ENCODE peak calls at places on chromosome 7, in nine cellular contexts. G is GM23248, A is heart left ventricle, L is Karpas-422, W is HCT116, I is H9, J is pancreas, C is upper lobe of right lung, K is A549. Y is an unnamed sample.

GRCh38 chr7:155735442-155736118 is 76.7 kb downstream of the SHH start:
- DNase-seq in G (no peak), A (no peak), L (no peak), W (no peak), I (no peak), J (no peak), C (no peak), K (no peak), Y (no peak)

GRCh38 chr7:135923700-135924261 is 53.4 kb downstream of the MTPN start:
- DNase-seq in G (peak; percentile 98), A (no peak), L (no peak), W (peak; percentile 81), I (no peak), J (no peak), C (no peak), K (peak; percentile 90), Y (no peak)

GRCh38 chr7:37510043-37510634 is 61.5 kb upstream of the ELMO1 start:
- DNase-seq in G (peak; percentile 32), A (no peak), L (peak; percentile 64), W (no peak), I (no peak), J (no peak), C (no peak), K (no peak), Y (no peak)

GRCh38 chr7:31249671-31250070 is 90.9 kb downstream of the NEUROD6 start:
- DNase-seq in G (no peak), A (no peak), L (no peak), W (no peak), I (peak; percentile 59), J (no peak), C (no peak), K (no peak), Y (no peak)

GRCh38 chr7:93453264-93453663 is 121.3 kb downstream of the CALCR start:
- DNase-seq in G (no peak), A (no peak), L (no peak), W (no peak), I (no peak), J (no peak), C (no peak), K (no peak), Y (no peak)

GRCh38 chr7:5699951-5700384 is 81.5 kb downstream of the RNF216 start:
- DNase-seq in G (no peak), A (no peak), L (peak; percentile 91), W (no peak), I (no peak), J (no peak), C (no peak), K (no peak), Y (no peak)

GRCh38 chr7:111029574-111030357 is 61.2 kb upstream of the LRRN3 start:
- DNase-seq in G (peak; percentile 55), A (no peak), L (no peak), W (no peak), I (no peak), J (no peak), C (no peak), K (no peak), Y (no peak)

GRCh38 chr7:113159746-113160339 is 41.5 kb upstream of the SMIM30 start:
- DNase-seq in G (peak; percentile 66), A (no peak), L (peak; percentile 82), W (peak; percentile 39), I (peak; percentile 59), J (no peak), C (no peak), K (peak; percentile 23), Y (no peak)

GRCh38 chr7:117896339-117896738 is 23.1 kb upstream of the CTTNBP2 start:
- DNase-seq in G (no peak), A (no peak), L (no peak), W (no peak), I (no peak), J (no peak), C (no peak), K (no peak), Y (no peak)

GRCh38 chr7:140212100-140212881 is 35.5 kb upstream of the KDM7A start:
- DNase-seq in G (peak; percentile 65), A (no peak), L (no peak), W (no peak), I (no peak), J (no peak), C (no peak), K (no peak), Y (no peak)
- H3K4me1 ChIP-seq in G (peaks cover 19% of the 10 kb centered on the region), A (no peaks in the 10 kb centered on the region), L (peaks cover 13% of the 10 kb centered on the region), W (no peaks in the 10 kb centered on the region), I (no peaks in the 10 kb centered on the region), J (peaks cover 13% of the 10 kb centered on the region), C (peaks cover 9% of the 10 kb centered on the region), K (no peaks in the 10 kb centered on the region), Y (peaks cover 7% of the 10 kb centered on the region)

GRCh38 chr7:88490911-88491310 is 184.2 kb upstream of the STEAP4 start:
- DNase-seq in G (no peak), A (no peak), L (no peak), W (no peak), I (no peak), J (no peak), C (no peak), K (no peak), Y (no peak)

GRCh38 chr7:88480901-88481300 is 174.2 kb upstream of the STEAP4 start:
- DNase-seq in G (no peak), A (no peak), L (no peak), W (no peak), I (no peak), J (no peak), C (no peak), K (no peak), Y (no peak)

GRCh38 chr7:88480266-88480665 is 173.6 kb upstream of the STEAP4 start:
- DNase-seq in G (no peak), A (no peak), L (no peak), W (no peak), I (no peak), J (no peak), C (no peak), K (no peak), Y (no peak)

GRCh38 chr7:88490161-88490560 is 183.5 kb upstream of the STEAP4 start:
- DNase-seq in G (no peak), A (no peak), L (no peak), W (no peak), I (no peak), J (no peak), C (no peak), K (no peak), Y (no peak)

GRCh38 chr7:88485811-88486210 is 179.1 kb upstream of the STEAP4 start:
- DNase-seq in G (no peak), A (no peak), L (no peak), W (no peak), I (no peak), J (no peak), C (no peak), K (no peak), Y (no peak)
- H3K9me3 ChIP-seq in G (no peaks in the 10 kb centered on the region), A (no peaks in the 10 kb centered on the region), L (no peaks in the 10 kb centered on the region), W (no peaks in the 10 kb centered on the region), I (no peaks in the 10 kb centered on the region), J (no peaks in the 10 kb centered on the region), C (no peaks in the 10 kb centered on the region), K (no peaks in the 10 kb centered on the region), Y (no peaks in the 10 kb centered on the region)

DNA sequence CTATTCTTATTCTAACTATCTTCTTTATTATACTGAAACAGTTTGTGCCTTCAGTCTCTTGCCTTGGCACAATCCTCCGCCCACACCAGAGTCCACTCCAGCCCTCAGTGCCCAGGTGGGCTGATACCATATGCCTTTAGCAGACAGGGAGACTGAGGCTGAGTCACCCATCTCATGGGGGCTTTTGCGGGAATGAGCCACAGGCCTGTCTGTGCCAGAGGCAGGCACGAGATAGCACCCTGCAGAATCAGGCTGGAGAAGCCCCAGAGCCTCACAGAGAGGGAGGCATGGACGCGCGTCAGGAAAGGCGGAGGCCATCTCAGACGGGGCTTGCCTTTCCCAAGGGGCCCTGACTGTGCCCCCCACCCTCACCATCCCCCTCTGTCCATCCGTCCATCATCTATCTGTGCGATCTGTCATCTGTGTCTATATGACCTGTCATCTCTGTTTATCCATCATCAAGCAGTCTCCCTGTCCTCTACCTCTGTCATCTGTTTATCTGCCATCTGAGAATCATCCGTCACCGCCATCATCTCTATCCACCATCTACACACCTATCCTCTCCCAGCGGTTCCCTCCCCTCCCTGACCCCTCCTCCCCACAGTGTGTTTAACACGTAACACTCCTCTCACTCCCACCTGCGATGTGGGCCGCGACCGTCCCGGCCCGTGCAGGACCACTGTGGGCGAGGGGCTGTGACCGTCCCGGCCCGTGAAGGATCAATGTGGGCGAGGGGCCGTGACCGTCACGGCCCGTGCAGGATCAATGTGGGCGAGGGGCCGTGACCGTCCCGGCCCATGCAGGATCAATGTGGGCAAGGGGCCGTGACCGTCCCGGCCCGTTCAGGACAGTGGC is 7.3 kb upstream of the ADAP1 start:
- DNase-seq in G (no peak), A (no peak), L (no peak), W (no peak), I (no peak), J (peak; percentile 44), C (peak; percentile 58), K (no peak), Y (no peak)
- H3K4me1 ChIP-seq in G (peaks cover 7% of the 10 kb centered on the region), A (peaks cover 45% of the 10 kb centered on the region), L (peaks cover 22% of the 10 kb centered on the region), W (no peaks in the 10 kb centered on the region), I (no peaks in the 10 kb centered on the region), J (no peaks in the 10 kb centered on the region), C (peaks cover 27% of the 10 kb centered on the region), K (no peaks in the 10 kb centered on the region), Y (peaks cover 32% of the 10 kb centered on the region)

GRCh38 chr7:641269-641671 is 85.2 kb upstream of the DNAAF5 start:
- DNase-seq in G (no peak), A (no peak), L (no peak), W (peak; percentile 97), I (no peak), J (no peak), C (no peak), K (peak; percentile 61), Y (no peak)

GRCh38 chr7:645606-646005 is 80.9 kb upstream of the DNAAF5 start:
- DNase-seq in G (no peak), A (no peak), L (no peak), W (no peak), I (no peak), J (no peak), C (peak; percentile 46), K (no peak), Y (no peak)

GRCh38 chr7:644381-645305 is 81.9 kb upstream of the DNAAF5 start:
- DNase-seq in G (no peak), A (peak; percentile 34), L (no peak), W (no peak), I (no peak), J (peak; percentile 27), C (peak; percentile 59), K (no peak), Y (no peak)

GRCh38 chr7:638256-639011 is 88.1 kb upstream of the DNAAF5 start:
- DNase-seq in G (no peak), A (no peak), L (no peak), W (no peak), I (no peak), J (peak; percentile 31), C (peak; percentile 32), K (no peak), Y (peak; percentile 64)

DNA sequence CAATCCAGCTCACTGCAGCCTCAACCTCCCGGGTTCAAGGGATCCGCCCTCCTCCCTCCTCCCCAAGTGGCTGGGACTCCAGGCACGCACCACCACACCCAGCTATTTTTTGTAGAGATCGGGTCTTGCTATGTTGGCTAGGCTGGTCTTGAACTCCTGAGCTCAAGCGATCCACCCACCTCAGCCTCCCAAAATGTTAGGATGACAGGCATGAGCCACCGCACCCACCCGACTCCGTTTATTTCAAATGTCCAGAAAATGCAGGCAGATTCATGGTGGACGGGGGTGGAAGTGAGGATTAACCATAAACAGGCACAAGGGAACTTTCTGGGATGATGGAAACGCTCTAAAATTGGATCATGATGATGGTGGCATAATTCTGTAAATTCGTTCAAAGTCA is 84.5 kb upstream of the DNAAF5 start:
- DNase-seq in G (no peak), A (no peak), L (no peak), W (no peak), I (no peak), J (no peak), C (peak; percentile 21), K (no peak), Y (no peak)
- H3K9me3 ChIP-seq in G (no peaks in the 10 kb centered on the region), A (no peaks in the 10 kb centered on the region), L (no peaks in the 10 kb centered on the region), W (peaks cover 6% of the 10 kb centered on the region), I (no peaks in the 10 kb centered on the region), J (no peaks in the 10 kb centered on the region), C (no peaks in the 10 kb centered on the region), K (peaks cover 7% of the 10 kb centered on the region), Y (no peaks in the 10 kb centered on the region)